ENCODE peak calls at places on chromosomes 13 and 19, in four cellular contexts. C is H1, X is GM12878, D is K562. F is an unnamed sample.

GRCh38 chr19:41871573-41872383 is 5.3 kb upstream of the CD79A start:
- DNase-seq in D (no peak), X (peak), C (no peak), F (no peak)

GRCh38 chr19:39224910-39225309 is 19.9 kb downstream of the IFNL3 start:
- DNase-seq in D (no peak), C (no peak), X (no peak), F (no peak)

GRCh38 chr13:27168870-27169525 is 2.6 kb downstream of the USP12 start:
- DNase-seq in X (no peak), D (no peak), C (no peak), F (no peak)

GRCh38 chr13:48808689-48809088 is 155.0 kb downstream of the CYSLTR2 start:
- DNase-seq in D (peak), C (no peak), X (no peak), F (no peak)

GRCh38 chr19:23914402-23915286 is at the start of gene ZNF726:
- DNase-seq in C (no peak), D (peak), X (peak), F (no peak)

GRCh38 chr13:90800082-90800746 is 547.3 kb upstream of the MIR17HG start:
- DNase-seq in D (no peak), X (no peak), C (no peak), F (no peak)

GRCh38 chr19:56594783-56595547 is at the start of gene ZNF71:
- DNase-seq in C (peak), D (peak), X (peak), F (no peak)

GRCh38 chr13:97300871-97301270 is 78.7 kb downstream of the MBNL2 start:
- DNase-seq in C (no peak), D (no peak), X (no peak), F (no peak)

GRCh38 chr13:48426052-48426451 is 13.1 kb upstream of the LPAR6 start:
- DNase-seq in C (no peak), D (no peak), X (no peak), F (no peak)

GRCh38 chr13:51519839-51520238 is 64.4 kb upstream of the WDFY2 start:
- DNase-seq in C (no peak), D (no peak), X (no peak), F (no peak)

GRCh38 chr13:64709079-64709478 is 2521.1 kb downstream of the PCDH9 start:
- DNase-seq in C (no peak), X (no peak), D (no peak), F (no peak)

GRCh38 chr13:110485604-110486003 is 75.9 kb downstream of the RAB20 start:
- DNase-seq in D (no peak), C (peak), X (no peak), F (no peak)

GRCh38 chr13:94886191-94886590 is 173.8 kb upstream of the SOX21 start:
- DNase-seq in X (no peak), C (no peak), D (no peak), F (no peak)

GRCh38 chr13:43838909-43839308 is 40.6 kb downstream of the CCDC122 start:
- DNase-seq in C (no peak), D (no peak), X (no peak), F (no peak)

GRCh38 chr13:78102121-78102677 is 183.6 kb upstream of the EDNRB start:
- DNase-seq in C (no peak), X (peak), D (no peak), F (no peak)

GRCh38 chr19:13079542-13079986 is 23.1 kb downstream of the LYL1 start:
- DNase-seq in X (no peak), D (peak), C (no peak), F (no peak)

GRCh38 chr13:99429670-99430069 is 71.6 kb upstream of the TM9SF2 start:
- DNase-seq in D (no peak), C (no peak), X (no peak), F (no peak)
- TF ChIP-seq EGR1 in D (no peak), C (no peak), X (no peak), F (no peak)

GRCh38 chr13:45807520-45808099 is 43.9 kb downstream of the SIAH3 start:
- DNase-seq in D (peak), X (peak), C (no peak), F (peak)
- TF ChIP-seq EGR1 in D (no peak), X (no peak), C (no peak), F (no peak)

GRCh38 chr13:36715841-36716240 is 42.0 kb downstream of the SERTM1 start:
- DNase-seq in D (no peak), X (no peak), C (no peak), F (no peak)
- TF ChIP-seq EGR1 in D (no peak), X (no peak), C (no peak), F (no peak)

GRCh38 chr19:15292847-15293582 is 39.3 kb downstream of the BRD4 start:
- DNase-seq in D (no peak), C (no peak), X (no peak), F (no peak)
- TF ChIP-seq EGR1 in D (no peak), C (no peak), X (no peak), F (no peak)

GRCh38 chr13:87128006-87128405 is 543.2 kb upstream of the SLITRK5 start:
- DNase-seq in C (no peak), X (no peak), D (no peak), F (no peak)
- TF ChIP-seq EGR1 in C (no peak), X (no peak), D (no peak), F (no peak)

DNA sequence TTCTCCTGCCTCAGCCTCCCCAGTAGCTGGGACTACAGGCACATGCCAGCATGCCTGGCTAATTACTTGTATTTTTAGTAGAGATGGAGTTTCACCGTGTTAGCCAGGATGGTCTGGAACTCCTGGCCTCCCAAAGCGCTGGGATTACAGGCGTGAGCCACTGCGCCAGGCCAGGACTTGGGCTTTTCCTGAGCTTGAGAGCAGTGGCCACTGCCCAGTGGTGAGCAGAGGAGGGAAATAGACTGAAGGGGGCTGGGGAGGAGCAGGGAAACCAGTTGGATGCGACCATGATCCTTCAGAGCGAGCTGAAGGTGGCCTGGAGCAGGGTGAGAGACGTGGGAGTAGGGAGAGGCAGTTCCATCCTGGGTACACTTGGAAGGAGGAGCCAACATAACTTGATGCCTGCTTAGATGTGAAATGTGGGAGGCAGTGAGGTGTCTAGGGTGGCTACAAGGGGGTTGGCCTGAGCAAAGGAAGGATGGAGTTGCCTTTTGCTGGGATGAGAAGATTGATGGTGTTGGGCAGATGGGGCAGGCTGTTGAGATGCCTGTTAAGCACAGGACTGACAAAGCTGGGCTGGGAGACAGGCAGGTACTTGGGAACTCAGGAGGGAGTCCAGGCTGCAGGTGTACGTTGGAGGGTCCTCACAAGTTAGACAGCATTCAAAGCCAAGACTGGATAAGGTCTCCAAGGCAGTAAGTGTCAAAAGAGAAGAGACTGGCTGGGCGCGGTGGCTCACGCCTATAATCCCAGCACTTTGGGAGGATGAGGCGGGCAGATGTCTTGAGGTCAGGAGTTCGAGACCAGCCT is 31.8 kb downstream of the KCTD15 start:
- DNase-seq in X (no peak), D (no peak), C (no peak), F (no peak)
- TF ChIP-seq EGR1 in X (no peak), D (no peak), C (no peak), F (no peak)

GRCh38 chr19:18231775-18232174 is 5.5 kb upstream of the PDE4C start:
- DNase-seq in X (no peak), D (peak), C (no peak), F (no peak)

GRCh38 chr19:18232540-18233223 is 6.4 kb upstream of the PDE4C start:
- DNase-seq in X (no peak), C (peak), D (peak), F (no peak)

GRCh38 chr19:18229474-18229873 is 3.2 kb upstream of the PDE4C start:
- DNase-seq in C (no peak), D (no peak), X (no peak), F (no peak)

GRCh38 chr19:18229915-18230314 is 3.7 kb upstream of the PDE4C start:
- DNase-seq in X (no peak), D (no peak), C (no peak), F (no peak)

GRCh38 chr19:18230941-18231734 is 4.9 kb upstream of the PDE4C start:
- DNase-seq in C (peak), D (no peak), X (no peak), F (no peak)
- TF ChIP-seq EGR1 in C (no peak), D (no peak), X (no peak), F (no peak)

DNA sequence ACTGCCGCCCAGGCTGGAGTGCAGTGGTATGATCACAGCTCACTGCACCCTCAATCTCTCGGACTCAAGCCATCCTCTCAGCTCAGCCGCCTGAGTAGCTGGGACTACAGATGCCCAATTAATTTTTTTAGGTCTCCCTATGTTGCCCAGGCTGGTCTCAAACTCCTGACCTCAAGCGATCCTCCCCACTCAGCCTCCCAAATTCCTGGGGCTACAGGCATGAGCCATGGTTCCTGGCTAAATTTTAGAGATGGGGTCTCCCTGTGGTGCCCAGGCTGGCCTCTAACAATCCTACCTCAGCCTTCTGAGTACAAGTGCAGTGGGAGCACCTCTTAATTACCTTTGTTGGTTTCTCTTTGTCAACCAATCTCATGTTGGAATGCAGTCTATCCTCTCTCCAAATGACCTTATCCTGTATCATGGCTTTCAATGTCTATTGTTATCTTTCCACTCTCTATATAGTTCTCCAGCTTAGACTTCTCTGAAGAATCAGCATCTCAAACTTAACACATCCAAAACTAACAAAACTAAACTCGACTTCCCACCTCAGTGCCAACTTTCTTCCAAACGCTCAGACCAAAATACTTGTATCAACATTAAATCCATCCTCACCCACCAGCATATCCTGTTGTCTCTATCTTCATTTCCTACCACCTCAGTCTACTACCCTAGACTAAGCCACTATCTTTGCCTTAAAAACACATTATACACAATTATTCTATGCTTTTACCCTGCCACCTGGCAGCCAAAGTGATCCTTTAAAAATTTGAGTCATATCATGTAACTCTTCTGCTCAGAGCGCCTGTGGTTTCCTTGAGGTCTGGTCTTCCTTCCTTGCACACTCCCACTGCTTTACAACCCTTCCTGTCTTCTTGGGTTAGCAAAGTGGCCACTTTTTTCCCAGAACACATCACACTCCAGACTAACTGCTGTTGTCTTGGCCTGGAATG is 6.7 kb downstream of the TPT1 start:
- DNase-seq in D (no peak), C (no peak), X (no peak), F (no peak)
- TF ChIP-seq EGR1 in D (no peak), C (no peak), X (no peak), F (no peak)

GRCh38 chr19:46287585-46287984 is 9.3 kb upstream of the HIF3A start:
- DNase-seq in C (no peak), X (no peak), D (no peak), F (no peak)
- TF ChIP-seq EGR1 in C (no peak), X (no peak), D (no peak), F (no peak)

F was measured in HCT116.